ENCODE peak calls at places on chromosomes 11 and 22, in seven cellular contexts. I is transverse colon, M is AG04450, C is HCT116, X is suprapubic skin, R is neural crest cell, O is uterus. G is an unnamed sample.

GRCh38 chr11:111729441-111729840 is 36.7 kb downstream of the PPP2R1B start:
- DNase-seq in I (no peak), M (no peak), C (no peak), X (no peak), R (no peak), O (no peak), G (no peak)

GRCh38 chr11:86896486-86896885 is 58.7 kb downstream of the FZD4 start:
- DNase-seq in I (no peak), M (peak; percentile 33), C (no peak), X (no peak), R (no peak), O (no peak), G (no peak)

GRCh38 chr11:1120532-1121342 is 37.0 kb upstream of the MUC5AC start:
- DNase-seq in I (peak; percentile 4), M (no peak), C (no peak), X (peak; percentile 55), R (no peak), O (no peak), G (no peak)

GRCh38 chr22:19648419-19648929 is 65.8 kb upstream of the SEPTIN5 start:
- DNase-seq in I (no peak), M (no peak), C (peak; percentile 13), X (no peak), R (no peak), O (no peak), G (no peak)

GRCh38 chr11:41237386-41237785 is 222.1 kb downstream of the LRRC4C start:
- DNase-seq in I (no peak), M (no peak), C (no peak), X (no peak), R (no peak), O (no peak), G (no peak)

GRCh38 chr22:48391820-48392219 is 1435.9 kb downstream of the BRD1 start:
- DNase-seq in I (no peak), M (no peak), C (no peak), X (no peak), R (no peak), O (no peak), G (no peak)

GRCh38 chr22:23516304-23516703 is 63.8 kb downstream of the IGLL1 start:
- DNase-seq in I (no peak), M (no peak), C (no peak), X (no peak), R (no peak), O (no peak), G (no peak)

GRCh38 chr11:73787643-73788537 is at the start of gene MRPL48:
- DNase-seq in I (peak; percentile 93), M (peak; percentile 84), C (peak; percentile 91), X (peak; percentile 92), R (peak; percentile 80), O (peak; percentile 86), G (peak; percentile 96)

GRCh38 chr11:86099727-86100320 is 30.9 kb upstream of the PICALM start:
- DNase-seq in I (peak; percentile 28), M (no peak), C (no peak), X (no peak), R (no peak), O (no peak), G (no peak)

GRCh38 chr11:58770627-58771457 is 39.1 kb upstream of the GLYAT start:
- DNase-seq in I (no peak), M (no peak), C (peak; percentile 67), X (no peak), R (no peak), O (no peak), G (no peak)

GRCh38 chr22:49332691-49333090 is 495.0 kb downstream of the BRD1 start:
- DNase-seq in I (no peak), M (no peak), C (no peak), X (no peak), R (no peak), O (no peak), G (no peak)

GRCh38 chr11:99424313-99425084 is 403.8 kb downstream of the CNTN5 start:
- DNase-seq in I (no peak), M (no peak), C (no peak), X (no peak), R (no peak), O (no peak), G (no peak)

GRCh38 chr22:31843526-31843925 is 89.7 kb downstream of the DEPDC5 start:
- DNase-seq in I (no peak), M (no peak), C (no peak), X (peak; percentile 6), R (no peak), O (no peak), G (no peak)

GRCh38 chr22:31850135-31850534 is 94.2 kb upstream of the YWHAH start:
- DNase-seq in I (no peak), M (no peak), C (no peak), X (no peak), R (no peak), O (no peak), G (no peak)

GRCh38 chr22:31841029-31841827 is 87.4 kb downstream of the DEPDC5 start:
- DNase-seq in I (no peak), M (no peak), C (no peak), X (no peak), R (no peak), O (no peak), G (no peak)

GRCh38 chr22:31844941-31845340 is 91.1 kb downstream of the DEPDC5 start:
- DNase-seq in I (no peak), M (no peak), C (no peak), X (peak; percentile 48), R (no peak), O (no peak), G (no peak)

DNA sequence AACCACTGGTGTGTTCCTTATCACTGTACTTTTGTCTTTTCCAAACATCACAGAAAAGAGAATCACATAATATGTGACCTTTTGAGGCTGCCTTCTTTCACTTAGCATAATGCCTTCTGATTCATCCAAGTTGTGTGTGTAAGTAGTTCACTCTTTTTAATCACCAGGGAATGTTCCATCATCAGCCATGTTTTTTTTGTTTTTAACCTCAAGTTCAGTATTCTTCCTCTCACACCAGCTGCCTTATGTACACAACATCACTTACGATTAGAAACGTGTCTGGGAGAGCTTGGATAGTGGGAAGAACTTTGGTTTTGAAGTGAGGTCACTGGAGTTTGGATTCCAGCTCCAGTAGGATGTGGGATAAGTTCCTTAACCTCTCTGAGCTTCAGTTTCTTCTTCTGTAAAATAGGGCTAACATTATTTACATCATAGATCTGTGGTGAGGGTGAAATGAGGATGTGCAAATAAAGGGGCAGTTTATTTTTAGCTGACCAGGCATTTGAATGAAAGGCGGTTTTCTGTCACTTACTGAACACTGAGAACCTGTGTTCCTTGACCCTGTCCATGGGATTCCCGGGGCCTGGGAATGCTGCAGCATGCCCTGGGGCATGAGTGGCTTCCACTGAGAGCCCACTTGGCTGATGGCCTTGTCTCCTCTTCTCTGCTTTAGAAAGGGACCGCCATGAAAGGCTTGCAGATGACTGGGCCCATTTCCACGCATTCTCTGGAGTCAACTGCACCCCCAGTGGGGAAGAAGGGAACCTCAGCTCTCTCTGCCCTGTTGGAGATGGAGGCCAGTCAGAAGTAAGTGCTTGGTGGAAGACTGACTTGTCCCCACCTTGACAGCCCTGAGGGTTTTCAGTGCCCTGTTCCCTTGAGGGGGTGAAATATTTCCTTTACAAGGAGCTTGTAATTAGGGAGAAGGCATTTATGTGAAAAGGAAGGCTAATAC is 92.6 kb downstream of the DEPDC5 start:
- DNase-seq in I (no peak), M (peak; percentile 68), C (no peak), X (peak; percentile 45), R (peak; percentile 34), O (no peak), G (peak; percentile 20)
- TF ChIP-seq CTCF in I (peak; percentile 19), M (peak; percentile 33), C (peak; percentile 57), X (no peak), R (peak; percentile 50), O (no peak), G (peak; percentile 46)

DNA sequence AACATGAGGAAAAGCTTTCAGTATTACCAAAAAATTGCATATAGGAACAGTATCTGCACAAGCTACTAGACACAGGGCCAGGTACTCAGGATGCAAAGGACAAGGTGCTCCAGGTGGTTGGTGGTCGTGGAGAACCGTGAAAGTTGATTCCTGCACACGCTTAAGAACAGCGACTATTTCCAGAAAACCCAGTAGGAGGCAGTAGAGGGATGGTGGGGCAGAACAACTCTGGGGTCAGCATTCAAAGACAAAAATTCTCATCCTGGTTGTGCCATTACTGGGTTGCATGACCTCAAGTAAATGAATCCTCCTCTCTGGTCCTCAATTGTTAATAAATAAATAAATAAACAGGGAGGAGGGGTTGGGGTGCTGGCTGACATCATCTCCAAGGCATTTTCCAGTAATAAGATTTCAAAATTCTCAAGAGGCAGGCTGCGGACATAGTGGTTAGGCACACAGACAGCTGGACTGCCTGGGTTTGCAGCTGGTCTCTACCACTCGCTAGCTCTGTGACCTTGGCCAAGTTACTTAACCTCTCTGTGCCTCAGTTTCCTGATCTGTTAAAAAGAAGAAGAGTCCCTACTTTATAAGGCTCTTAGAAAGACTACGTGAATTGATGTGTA is 89.6 kb downstream of the ISX start:
- DNase-seq in I (no peak), M (no peak), C (no peak), X (no peak), R (no peak), O (no peak), G (no peak)
- TF ChIP-seq CTCF in I (no peak), M (no peak), C (peak; percentile 11), X (no peak), R (no peak), O (no peak), G (peak; percentile 35)

DNA sequence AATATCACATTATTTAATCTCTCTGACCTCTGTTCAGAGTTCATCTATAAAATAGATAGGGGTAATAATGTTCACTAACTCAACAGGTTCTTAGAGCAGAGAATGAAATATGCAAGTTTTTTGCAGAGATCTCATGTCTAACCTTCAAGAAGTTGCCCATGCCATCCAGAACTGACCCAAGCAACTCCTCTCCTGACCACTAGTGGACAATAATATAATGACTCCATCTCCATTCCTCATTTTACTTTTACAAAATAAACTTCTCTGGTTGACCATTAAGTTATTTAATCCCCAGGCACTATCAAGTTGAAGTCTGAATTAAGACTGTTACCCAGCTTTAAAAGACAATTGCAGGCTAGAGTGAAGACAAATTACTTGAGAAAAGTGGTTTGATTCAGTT is 382.6 kb downstream of the KCNA4 start:
- DNase-seq in I (no peak), M (no peak), C (no peak), X (no peak), R (no peak), O (no peak), G (no peak)
- TF ChIP-seq CTCF in I (no peak), M (peak; percentile 18), C (peak; percentile 34), X (no peak), R (peak; percentile 40), O (no peak), G (no peak)

DNA sequence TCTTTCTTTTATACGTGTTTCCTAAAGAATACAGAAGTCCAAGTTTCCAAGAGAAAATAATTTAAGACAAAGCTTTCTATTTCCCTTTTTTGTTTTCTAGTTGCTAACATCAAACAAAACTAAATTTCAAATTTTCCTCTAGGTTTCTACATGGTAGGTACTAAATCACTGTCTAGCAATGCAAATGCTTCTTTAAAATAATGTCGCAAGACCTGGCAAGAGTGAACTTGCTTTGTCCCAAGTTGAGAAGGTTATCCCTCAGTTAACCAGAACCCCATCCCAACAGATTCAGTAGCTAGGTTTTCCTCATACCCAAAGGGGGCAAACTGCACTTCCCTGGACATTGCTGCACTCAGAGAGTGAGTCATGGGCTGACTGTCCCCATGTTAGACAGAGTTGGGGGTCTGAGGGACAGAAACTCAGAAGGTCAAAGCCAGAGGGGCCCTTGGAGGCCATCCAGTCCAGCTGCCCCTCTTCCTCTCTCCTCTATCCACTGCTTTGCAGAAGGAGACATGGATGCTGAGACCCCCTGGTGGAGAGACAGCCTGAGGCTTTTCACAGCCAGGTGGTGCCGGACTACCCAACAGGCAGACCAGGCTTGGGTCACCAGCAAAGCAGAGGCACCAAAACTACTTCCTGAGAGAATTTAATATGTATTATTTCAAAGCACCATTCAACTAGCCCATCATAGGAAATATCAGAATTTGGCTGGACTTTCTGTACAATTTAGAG is 23.1 kb downstream of the OR2AT4 start:
- DNase-seq in I (no peak), M (no peak), C (no peak), X (no peak), R (no peak), O (no peak), G (peak; percentile 33)
- TF ChIP-seq CTCF in I (no peak), M (peak; percentile 25), C (peak; percentile 33), X (no peak), R (no peak), O (no peak), G (peak; percentile 62)